ENCODE peak calls at places on chromosomes 3 and 15, in four cellular contexts. One of them, this sample, is unnamed.

GRCh38 chr3:115706311-115706829 is 83.1 kb downstream of the GAP43 start:
- DNase-seq in KBM-7: no peak
- DNase-seq in H54: no peak
- DNase-seq in iPS-NIHi11: no peak
- DNase-seq in this sample: no peak

GRCh38 chr3:104909188-104909587 is 457.5 kb upstream of the ALCAM start:
- DNase-seq in H54: no peak
- DNase-seq in iPS-NIHi11: no peak
- DNase-seq in KBM-7: no peak
- DNase-seq in this sample: peak

GRCh38 chr15:80803580-80804525 is 24.7 kb downstream of the CEMIP start:
- DNase-seq in H54: no peak
- DNase-seq in iPS-NIHi11: no peak
- DNase-seq in KBM-7: no peak
- DNase-seq in this sample: no peak

GRCh38 chr3:44464509-44464908 is 13.0 kb downstream of the ZNF445 start:
- DNase-seq in KBM-7: no peak
- DNase-seq in H54: no peak
- DNase-seq in iPS-NIHi11: no peak
- DNase-seq in this sample: no peak

GRCh38 chr3:41753651-41754050 is 208.3 kb downstream of the ULK4 start:
- DNase-seq in iPS-NIHi11: no peak
- DNase-seq in KBM-7: no peak
- DNase-seq in H54: no peak
- DNase-seq in this sample: no peak

GRCh38 chr15:34900748-34901147 is 68.8 kb downstream of the AQR start:
- DNase-seq in KBM-7: no peak
- DNase-seq in iPS-NIHi11: no peak
- DNase-seq in H54: no peak
- DNase-seq in this sample: no peak

GRCh38 chr15:100947760-100948429 is 28.7 kb downstream of the LRRK1 start:
- DNase-seq in H54: no peak
- DNase-seq in KBM-7: no peak
- DNase-seq in iPS-NIHi11: no peak
- DNase-seq in this sample: no peak

GRCh38 chr3:30761374-30761773 is 133.1 kb downstream of the GADL1 start:
- DNase-seq in iPS-NIHi11: no peak
- DNase-seq in KBM-7: no peak
- DNase-seq in H54: no peak
- DNase-seq in this sample: no peak